ENCODE peak calls at places on chromosomes 16 and 17, in eight cellular contexts. K is putamen, N is T follicular helper cell, L is Karpas-422, J is natural killer cell, I is EH, D is activated B cell treated with CpG ODN at 0.5 μM for 24 hours, Q is fibroblast of lung. H is an unnamed sample.

GRCh38 chr17:58060596-58061191 is 22.5 kb upstream of the DYNLL2 start:
- DNase-seq in K (peak; percentile 48), N (no peak), L (no peak), J (no peak), I (peak; percentile 29), D (no peak), Q (no peak), H (no peak)

GRCh38 chr16:87790278-87791023 is 24.7 kb upstream of the KLHDC4 start:
- DNase-seq in K (no peak), N (no peak), L (no peak), J (no peak), I (peak; percentile 36), D (no peak), Q (peak; percentile 91), H (no peak)

GRCh38 chr16:66580605-66581209 is 1.4 kb downstream of the CMTM2 start:
- DNase-seq in K (no peak), N (no peak), L (no peak), J (no peak), I (peak; percentile 83), D (no peak), Q (peak; percentile 85), H (no peak)

GRCh38 chr17:40314557-40314953 is 5.6 kb downstream of the RARA start:
- DNase-seq in K (no peak), N (peak; percentile 62), L (peak; percentile 75), J (peak; percentile 72), I (peak; percentile 95), D (peak; percentile 74), Q (peak; percentile 79), H (peak; percentile 95)

GRCh38 chr17:79951361-79952264 is 84.1 kb downstream of the TBC1D16 start:
- DNase-seq in K (peak; percentile 83), N (no peak), L (no peak), J (no peak), I (peak; percentile 89), D (no peak), Q (peak; percentile 86), H (no peak)

GRCh38 chr17:50314456-50315011 is 31.4 kb upstream of the XYLT2 start:
- DNase-seq in K (no peak), N (no peak), L (no peak), J (no peak), I (no peak), D (no peak), Q (no peak), H (no peak)

GRCh38 chr17:32621612-32622312 is 135.0 kb downstream of the CDK5R1 start:
- DNase-seq in K (no peak), N (no peak), L (no peak), J (no peak), I (peak; percentile 51), D (no peak), Q (peak; percentile 14), H (no peak)

GRCh38 chr16:57028086-57028485 is 38.7 kb downstream of the NLRC5 start:
- DNase-seq in K (no peak), N (no peak), L (no peak), J (no peak), I (no peak), D (no peak), Q (no peak), H (no peak)

GRCh38 chr17:20266806-20267458 is 200.4 kb downstream of the LGALS9B start:
- DNase-seq in K (no peak), N (no peak), L (no peak), J (no peak), I (peak; percentile 68), D (no peak), Q (peak; percentile 59), H (no peak)

GRCh38 chr16:8885674-8886592 is 3.8 kb downstream of the LITAFD start:
- DNase-seq in K (no peak), N (no peak), L (no peak), J (no peak), I (peak; percentile 70), D (no peak), Q (peak; percentile 37), H (no peak)